ENCODE peak calls at places on chromosome 13, in five cellular contexts. J is left colon, M is GDM1, D is hippocampal formation, Z is fibroblast of pulmonary artery. F is an unnamed sample.

GRCh38 chr13:97976551-97977375 is 23.3 kb downstream of the IPO5 start:
- DNase-seq in J (no peak), M (no peak), D (no peak), Z (no peak), F (no peak)

GRCh38 chr13:111211789-111212516 is 96.8 kb downstream of the ARHGEF7 start:
- DNase-seq in J (no peak), M (no peak), D (no peak), Z (peak; percentile 57), F (peak; percentile 55)

GRCh38 chr13:20810808-20811207 is 37.0 kb upstream of the EEF1AKMT1 start:
- DNase-seq in J (no peak), M (no peak), D (no peak), Z (no peak), F (no peak)

GRCh38 chr13:75635621-75636338 is at the start of gene LMO7:
- DNase-seq in J (peak; percentile 67), M (peak; percentile 54), D (peak; percentile 24), Z (peak; percentile 49), F (peak; percentile 15)

GRCh38 chr13:22047082-22047784 is 376.4 kb downstream of the FGF9 start:
- DNase-seq in J (no peak), M (no peak), D (no peak), Z (no peak), F (no peak)

GRCh38 chr13:113861433-113862030 is 2.3 kb downstream of the GAS6 start:
- DNase-seq in J (no peak), M (no peak), D (no peak), Z (no peak), F (no peak)

GRCh38 chr13:114264886-114265611 is 16.4 kb upstream of the UPF3A start:
- DNase-seq in J (no peak), M (no peak), D (no peak), Z (peak; percentile 44), F (no peak)

GRCh38 chr13:90414691-90415596 is 932.5 kb upstream of the MIR17HG start:
- DNase-seq in J (no peak), M (no peak), D (no peak), Z (peak; percentile 67), F (peak; percentile 66)

GRCh38 chr13:20691616-20692015 is 11.9 kb upstream of the IL17D start:
- DNase-seq in J (no peak), M (no peak), D (no peak), Z (no peak), F (no peak)

GRCh38 chr13:95906999-95907398 is 146.2 kb downstream of the UGGT2 start:
- DNase-seq in J (no peak), M (no peak), D (no peak), Z (no peak), F (no peak)

GRCh38 chr13:100363351-100363750 is 225.2 kb downstream of the GGACT start:
- DNase-seq in J (no peak), M (no peak), D (no peak), Z (peak; percentile 46), F (peak; percentile 13)

GRCh38 chr13:27403252-27403678 is 21.2 kb upstream of the GTF3A start:
- DNase-seq in J (no peak), M (no peak), D (no peak), Z (peak; percentile 58), F (no peak)

GRCh38 chr13:43132228-43132627 is 108.8 kb downstream of the DNAJC15 start:
- DNase-seq in J (peak; percentile 24), M (no peak), D (no peak), Z (peak; percentile 50), F (peak; percentile 16)

GRCh38 chr13:31908696-31909386 is 122.7 kb upstream of the FRY start:
- DNase-seq in J (no peak), M (no peak), D (no peak), Z (no peak), F (no peak)

GRCh38 chr13:33228645-33229445 is 56.7 kb downstream of the STARD13 start:
- DNase-seq in J (no peak), M (no peak), D (no peak), Z (peak; percentile 72), F (peak; percentile 71)

GRCh38 chr13:38024431-38024830 is 154.9 kb upstream of the TRPC4 start:
- DNase-seq in J (no peak), M (no peak), D (no peak), Z (peak; percentile 2), F (peak; percentile 10)

GRCh38 chr13:80048802-80049201 is 292.1 kb downstream of the SPRY2 start:
- DNase-seq in J (peak; percentile 40), M (peak; percentile 42), D (peak; percentile 54), Z (peak; percentile 97), F (peak; percentile 91)

GRCh38 chr13:37495046-37495445 is 103.5 kb downstream of the POSTN start:
- DNase-seq in J (no peak), M (no peak), D (no peak), Z (peak; percentile 30), F (no peak)

GRCh38 chr13:110538632-110539031 is 22.9 kb downstream of the RAB20 start:
- DNase-seq in J (no peak), M (no peak), D (no peak), Z (peak; percentile 58), F (no peak)

GRCh38 chr13:33100876-33101275 is 84.7 kb downstream of the KL start:
- DNase-seq in J (no peak), M (no peak), D (no peak), Z (no peak), F (no peak)

GRCh38 chr13:99981115-99982020 is at the start of gene ZIC2:
- DNase-seq in J (no peak), M (no peak), D (no peak), Z (no peak), F (no peak)

GRCh38 chr13:74767031-74767430 is 632.8 kb upstream of the KLF12 start:
- DNase-seq in J (no peak), M (no peak), D (no peak), Z (peak; percentile 86), F (no peak)

GRCh38 chr13:45695198-45695730 is 6.9 kb upstream of the CBY2 start:
- DNase-seq in J (no peak), M (no peak), D (no peak), Z (no peak), F (no peak)

GRCh38 chr13:35926859-35927530 is 204.2 kb downstream of the DCLK1 start:
- DNase-seq in J (no peak), M (no peak), D (no peak), Z (no peak), F (no peak)

GRCh38 chr13:107678075-107678689 is 537.2 kb downstream of the LIG4 start:
- DNase-seq in J (no peak), M (no peak), D (no peak), Z (no peak), F (no peak)

GRCh38 chr13:32669030-32669646 is 82.9 kb downstream of the PDS5B start:
- DNase-seq in J (no peak), M (no peak), D (no peak), Z (peak; percentile 76), F (peak; percentile 61)

GRCh38 chr13:27012482-27013197 is 159.0 kb downstream of the USP12 start:
- DNase-seq in J (no peak), M (no peak), D (no peak), Z (peak; percentile 69), F (no peak)

GRCh38 chr13:50131998-50132936 is 117.0 kb downstream of the KCNRG start:
- DNase-seq in J (no peak), M (no peak), D (no peak), Z (no peak), F (no peak)

GRCh38 chr13:104057851-104058250 is 991.6 kb upstream of the SLC10A2 start:
- DNase-seq in J (no peak), M (no peak), D (no peak), Z (no peak), F (peak; percentile 10)

GRCh38 chr13:74575729-74576125 is 441.5 kb upstream of the KLF12 start:
- DNase-seq in J (peak; percentile 51), M (no peak), D (peak; percentile 50), Z (peak; percentile 60), F (peak; percentile 62)

GRCh38 chr13:53151692-53152421 is 123.2 kb downstream of the OLFM4 start:
- DNase-seq in J (peak; percentile 38), M (peak; percentile 77), D (peak; percentile 32), Z (peak; percentile 56), F (peak; percentile 32)

F was measured in endothelial cell of umbilical vein.